ENCODE peak calls at places on chromosomes 13 and 19, in seven cellular contexts. One of them, this sample, is unnamed.

GRCh38 chr13:113625965-113626661 is 31.9 kb downstream of the ATP4B start:
- DNase-seq in pancreas: no peak
- DNase-seq in fibroblast of lung: peak
- DNase-seq in uterus: no peak
- DNase-seq in heart right ventricle: peak
- DNase-seq in astrocyte of the spinal cord: peak
- DNase-seq in mammary epithelial cell: no peak
- DNase-seq in this sample: peak

GRCh38 chr13:96811049-96811448 is 183.2 kb downstream of the OXGR1 start:
- DNase-seq in pancreas: no peak
- DNase-seq in fibroblast of lung: no peak
- DNase-seq in uterus: no peak
- DNase-seq in heart right ventricle: no peak
- DNase-seq in astrocyte of the spinal cord: no peak
- DNase-seq in mammary epithelial cell: no peak
- DNase-seq in this sample: no peak

GRCh38 chr19:49988007-49988406 is 27.0 kb upstream of the SIGLEC11 start:
- DNase-seq in pancreas: no peak
- DNase-seq in fibroblast of lung: no peak
- DNase-seq in uterus: no peak
- DNase-seq in heart right ventricle: no peak
- DNase-seq in astrocyte of the spinal cord: no peak
- DNase-seq in mammary epithelial cell: no peak
- DNase-seq in this sample: no peak

GRCh38 chr19:38949580-38950367 is 19.0 kb downstream of the MRPS12 start:
- DNase-seq in pancreas: peak
- DNase-seq in fibroblast of lung: peak
- DNase-seq in uterus: peak
- DNase-seq in heart right ventricle: peak
- DNase-seq in astrocyte of the spinal cord: peak
- DNase-seq in mammary epithelial cell: peak
- DNase-seq in this sample: no peak

GRCh38 chr13:69551193-69551592 is 556.4 kb upstream of the ATXN8OS start:
- DNase-seq in pancreas: no peak
- DNase-seq in fibroblast of lung: no peak
- DNase-seq in uterus: no peak
- DNase-seq in heart right ventricle: no peak
- DNase-seq in astrocyte of the spinal cord: no peak
- DNase-seq in mammary epithelial cell: no peak
- DNase-seq in this sample: no peak

GRCh38 chr13:44364601-44365000 is 9.0 kb upstream of the SERP2 start:
- DNase-seq in pancreas: no peak
- DNase-seq in fibroblast of lung: peak
- DNase-seq in uterus: no peak
- DNase-seq in heart right ventricle: no peak
- DNase-seq in astrocyte of the spinal cord: peak
- DNase-seq in mammary epithelial cell: peak
- DNase-seq in this sample: no peak

GRCh38 chr19:9014809-9015208 is 4.6 kb upstream of the MUC16 start:
- DNase-seq in pancreas: no peak
- DNase-seq in fibroblast of lung: no peak
- DNase-seq in uterus: no peak
- DNase-seq in heart right ventricle: no peak
- DNase-seq in astrocyte of the spinal cord: no peak
- DNase-seq in mammary epithelial cell: no peak
- DNase-seq in this sample: no peak

GRCh38 chr19:55683449-55684261 is 8.6 kb downstream of the EPN1 start:
- DNase-seq in pancreas: peak
- DNase-seq in fibroblast of lung: no peak
- DNase-seq in uterus: no peak
- DNase-seq in heart right ventricle: no peak
- DNase-seq in astrocyte of the spinal cord: no peak
- DNase-seq in mammary epithelial cell: no peak
- DNase-seq in this sample: no peak

GRCh38 chr19:58519087-58519354 is 589 bp downstream of the ZBTB45 start:
- DNase-seq in pancreas: peak
- DNase-seq in fibroblast of lung: peak
- DNase-seq in uterus: peak
- DNase-seq in heart right ventricle: peak
- DNase-seq in astrocyte of the spinal cord: peak
- DNase-seq in mammary epithelial cell: peak
- DNase-seq in this sample: peak

GRCh38 chr19:7705387-7706187 is 3.7 kb upstream of the FCER2 start:
- DNase-seq in pancreas: peak
- DNase-seq in fibroblast of lung: no peak
- DNase-seq in uterus: no peak
- DNase-seq in heart right ventricle: peak
- DNase-seq in astrocyte of the spinal cord: no peak
- DNase-seq in mammary epithelial cell: no peak
- DNase-seq in this sample: no peak

GRCh38 chr19:919157-920050 is 2.3 kb downstream of the KISS1R start:
- DNase-seq in pancreas: no peak
- DNase-seq in fibroblast of lung: no peak
- DNase-seq in uterus: no peak
- DNase-seq in heart right ventricle: no peak
- DNase-seq in astrocyte of the spinal cord: no peak
- DNase-seq in mammary epithelial cell: peak
- DNase-seq in this sample: no peak

GRCh38 chr19:58058428-58058827 is 654 bp upstream of the ZNF135 start:
- DNase-seq in pancreas: no peak
- DNase-seq in fibroblast of lung: no peak
- DNase-seq in uterus: no peak
- DNase-seq in heart right ventricle: no peak
- DNase-seq in astrocyte of the spinal cord: no peak
- DNase-seq in mammary epithelial cell: no peak
- DNase-seq in this sample: no peak

GRCh38 chr19:18290250-18291018 is 9.0 kb upstream of the JUND start:
- DNase-seq in pancreas: no peak
- DNase-seq in fibroblast of lung: no peak
- DNase-seq in uterus: no peak
- DNase-seq in heart right ventricle: no peak
- DNase-seq in astrocyte of the spinal cord: no peak
- DNase-seq in mammary epithelial cell: no peak
- DNase-seq in this sample: no peak

GRCh38 chr13:99863789-99864626 is 107.6 kb downstream of the ZIC5 start:
- DNase-seq in pancreas: no peak
- DNase-seq in fibroblast of lung: no peak
- DNase-seq in uterus: no peak
- DNase-seq in heart right ventricle: no peak
- DNase-seq in astrocyte of the spinal cord: no peak
- DNase-seq in mammary epithelial cell: no peak
- DNase-seq in this sample: no peak

GRCh38 chr13:99656843-99657506 is 155.7 kb downstream of the TM9SF2 start:
- DNase-seq in pancreas: no peak
- DNase-seq in fibroblast of lung: no peak
- DNase-seq in uterus: no peak
- DNase-seq in heart right ventricle: no peak
- DNase-seq in astrocyte of the spinal cord: peak
- DNase-seq in mammary epithelial cell: no peak
- DNase-seq in this sample: no peak

DNA sequence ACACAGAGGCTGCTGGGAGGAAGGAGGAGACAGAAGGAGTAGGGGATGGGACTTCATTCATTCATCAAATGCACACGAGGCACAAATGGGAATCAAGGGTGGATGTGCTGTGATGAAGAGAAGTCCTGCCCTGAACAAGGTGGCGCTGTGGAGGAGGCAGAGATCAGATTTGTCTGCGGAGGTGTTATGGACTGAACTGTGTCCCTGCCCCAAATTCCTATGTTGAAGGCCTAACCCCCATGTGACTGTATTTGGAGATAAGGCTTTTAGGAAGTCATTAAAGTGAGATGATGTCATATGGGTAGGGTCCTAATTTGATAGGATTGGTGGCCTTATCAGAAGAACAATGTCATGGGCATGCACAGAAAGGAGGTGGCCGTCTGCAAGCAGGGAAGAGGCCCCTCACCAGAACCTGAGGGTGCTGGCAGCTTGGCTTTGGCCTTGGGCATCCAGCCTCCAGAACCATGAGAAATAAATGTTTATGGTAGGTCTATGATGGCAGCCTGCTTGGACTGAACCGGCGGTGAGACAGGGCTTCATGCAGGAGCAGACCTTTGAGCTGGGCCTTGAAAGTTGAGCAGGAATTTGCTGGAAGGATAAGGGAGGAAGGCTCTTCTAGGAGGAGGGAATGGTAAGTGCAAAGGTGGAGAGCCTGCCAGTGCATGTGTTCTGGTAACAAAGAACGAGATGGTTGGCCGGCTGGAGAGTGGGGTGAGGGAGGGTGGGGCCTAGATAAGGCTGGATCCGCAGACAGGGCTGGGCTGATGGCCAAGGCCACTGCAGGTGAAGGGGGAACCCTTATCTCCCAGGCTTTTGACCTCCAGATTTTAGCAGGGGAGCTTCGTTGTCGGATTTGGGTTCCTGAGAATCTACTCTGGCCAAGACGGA is 2.7 kb upstream of the CEBPA start:
- DNase-seq in pancreas: peak
- DNase-seq in fibroblast of lung: no peak
- DNase-seq in uterus: no peak
- DNase-seq in heart right ventricle: no peak
- DNase-seq in astrocyte of the spinal cord: no peak
- DNase-seq in mammary epithelial cell: no peak
- DNase-seq in this sample: no peak
- TF ChIP-seq CTCF in pancreas: no peak
- TF ChIP-seq CTCF in fibroblast of lung: no peak
- TF ChIP-seq CTCF in uterus: no peak
- TF ChIP-seq CTCF in heart right ventricle: no peak
- TF ChIP-seq CTCF in astrocyte of the spinal cord: no peak
- TF ChIP-seq CTCF in mammary epithelial cell: no peak
- TF ChIP-seq CTCF in this sample: no peak

GRCh38 chr19:35458821-35459391 is 10.8 kb downstream of the FFAR2 start:
- DNase-seq in pancreas: peak
- DNase-seq in fibroblast of lung: peak
- DNase-seq in uterus: no peak
- DNase-seq in heart right ventricle: no peak
- DNase-seq in astrocyte of the spinal cord: no peak
- DNase-seq in mammary epithelial cell: no peak
- DNase-seq in this sample: no peak

GRCh38 chr19:35461050-35461449 is 13.0 kb downstream of the FFAR2 start:
- DNase-seq in pancreas: no peak
- DNase-seq in fibroblast of lung: no peak
- DNase-seq in uterus: no peak
- DNase-seq in heart right ventricle: peak
- DNase-seq in astrocyte of the spinal cord: no peak
- DNase-seq in mammary epithelial cell: no peak
- DNase-seq in this sample: no peak

GRCh38 chr19:35459414-35460082 is 11.5 kb downstream of the FFAR2 start:
- DNase-seq in pancreas: peak
- DNase-seq in fibroblast of lung: peak
- DNase-seq in uterus: peak
- DNase-seq in heart right ventricle: peak
- DNase-seq in astrocyte of the spinal cord: no peak
- DNase-seq in mammary epithelial cell: no peak
- DNase-seq in this sample: no peak

GRCh38 chr19:35462476-35462953 is 14.5 kb downstream of the FFAR2 start:
- DNase-seq in pancreas: no peak
- DNase-seq in fibroblast of lung: no peak
- DNase-seq in uterus: no peak
- DNase-seq in heart right ventricle: no peak
- DNase-seq in astrocyte of the spinal cord: no peak
- DNase-seq in mammary epithelial cell: no peak
- DNase-seq in this sample: no peak

DNA sequence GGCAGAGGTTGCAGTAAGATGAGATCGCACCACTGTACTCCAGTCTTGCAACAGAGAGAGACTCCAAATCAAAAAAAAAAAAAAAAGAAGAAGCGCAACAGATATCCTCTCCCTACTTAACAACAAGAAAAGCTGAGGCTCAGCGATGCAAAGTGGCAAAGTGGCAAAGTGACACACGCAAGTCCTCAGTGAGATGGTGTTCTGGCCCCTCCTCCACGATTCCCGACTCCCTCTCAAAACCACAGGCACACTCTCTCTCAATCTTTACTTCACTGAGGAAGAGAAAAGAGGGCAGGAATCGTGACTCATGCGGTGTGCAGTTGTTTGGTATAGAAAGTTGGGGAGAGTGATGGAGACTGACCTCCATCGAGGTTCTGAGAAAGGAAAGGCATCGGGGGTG is 12.6 kb downstream of the FFAR2 start:
- DNase-seq in pancreas: no peak
- DNase-seq in fibroblast of lung: no peak
- DNase-seq in uterus: no peak
- DNase-seq in heart right ventricle: no peak
- DNase-seq in astrocyte of the spinal cord: no peak
- DNase-seq in mammary epithelial cell: no peak
- DNase-seq in this sample: no peak
- H3K4me3 ChIP-seq in pancreas: no peak
- H3K4me3 ChIP-seq in fibroblast of lung: no peak
- H3K4me3 ChIP-seq in uterus: no peak
- H3K4me3 ChIP-seq in heart right ventricle: no peak
- H3K4me3 ChIP-seq in astrocyte of the spinal cord: no peak
- H3K4me3 ChIP-seq in mammary epithelial cell: no peak
- H3K4me3 ChIP-seq in this sample: no peak

GRCh38 chr13:102903659-102904407 is 58.0 kb downstream of the ERCC5 start:
- DNase-seq in pancreas: no peak
- DNase-seq in fibroblast of lung: peak
- DNase-seq in uterus: no peak
- DNase-seq in heart right ventricle: no peak
- DNase-seq in astrocyte of the spinal cord: peak
- DNase-seq in mammary epithelial cell: peak
- DNase-seq in this sample: no peak
- TF ChIP-seq CTCF in pancreas: no peak
- TF ChIP-seq CTCF in fibroblast of lung: peak
- TF ChIP-seq CTCF in uterus: no peak
- TF ChIP-seq CTCF in heart right ventricle: peak
- TF ChIP-seq CTCF in astrocyte of the spinal cord: peak
- TF ChIP-seq CTCF in mammary epithelial cell: peak
- TF ChIP-seq CTCF in this sample: peak

GRCh38 chr19:43704002-43704705 is 11.7 kb upstream of the IRGC start:
- DNase-seq in pancreas: no peak
- DNase-seq in fibroblast of lung: no peak
- DNase-seq in uterus: no peak
- DNase-seq in heart right ventricle: no peak
- DNase-seq in astrocyte of the spinal cord: no peak
- DNase-seq in mammary epithelial cell: no peak
- DNase-seq in this sample: no peak

GRCh38 chr19:43695985-43696729 is 19.7 kb upstream of the IRGC start:
- DNase-seq in pancreas: no peak
- DNase-seq in fibroblast of lung: no peak
- DNase-seq in uterus: no peak
- DNase-seq in heart right ventricle: no peak
- DNase-seq in astrocyte of the spinal cord: no peak
- DNase-seq in mammary epithelial cell: no peak
- DNase-seq in this sample: no peak

GRCh38 chr19:43700368-43701015 is 15.4 kb upstream of the IRGC start:
- DNase-seq in pancreas: peak
- DNase-seq in fibroblast of lung: peak
- DNase-seq in uterus: peak
- DNase-seq in heart right ventricle: peak
- DNase-seq in astrocyte of the spinal cord: peak
- DNase-seq in mammary epithelial cell: peak
- DNase-seq in this sample: peak

GRCh38 chr19:43697295-43697694 is 18.6 kb upstream of the IRGC start:
- DNase-seq in pancreas: no peak
- DNase-seq in fibroblast of lung: no peak
- DNase-seq in uterus: no peak
- DNase-seq in heart right ventricle: no peak
- DNase-seq in astrocyte of the spinal cord: no peak
- DNase-seq in mammary epithelial cell: no peak
- DNase-seq in this sample: no peak

GRCh38 chr19:43699506-43700367 is 16.1 kb upstream of the IRGC start:
- DNase-seq in pancreas: no peak
- DNase-seq in fibroblast of lung: peak
- DNase-seq in uterus: peak
- DNase-seq in heart right ventricle: peak
- DNase-seq in astrocyte of the spinal cord: peak
- DNase-seq in mammary epithelial cell: no peak
- DNase-seq in this sample: no peak
- H3K4me3 ChIP-seq in pancreas: no peak
- H3K4me3 ChIP-seq in fibroblast of lung: no peak
- H3K4me3 ChIP-seq in uterus: no peak
- H3K4me3 ChIP-seq in heart right ventricle: peak
- H3K4me3 ChIP-seq in astrocyte of the spinal cord: peak
- H3K4me3 ChIP-seq in mammary epithelial cell: no peak
- H3K4me3 ChIP-seq in this sample: no peak

This sample was measured in retinal pigment epithelial cell.